ENCODE peak calls at places on chromosomes 4 and X, in eight cellular contexts. A is Peyer's patch, N is osteocyte, V is fibroblast of pulmonary artery, W is GM23338, E is nephron progenitor cell, L is WERI-Rb-1, F is GM06990. O is an unnamed sample.

GRCh38 chrX:37817579-37817978 is 29.8 kb downstream of the DYNLT3 start:
- DNase-seq in E (no peak), F (no peak), A (no peak), V (no peak), N (no peak), L (no peak), W (no peak), O (no peak)

GRCh38 chrX:42128020-42128419 is 204.7 kb upstream of the CASK start:
- DNase-seq in W (no peak), E (no peak), V (no peak), L (no peak), A (no peak), F (peak; percentile 10), N (no peak), O (peak; percentile 7)

GRCh38 chrX:105975382-105975781 is 63.1 kb downstream of the SERPINA7 start:
- DNase-seq in A (no peak), W (peak; percentile 23), V (peak; percentile 37), E (no peak), N (no peak), L (no peak), F (no peak), O (no peak)

GRCh38 chrX:79270401-79270800 is 96.7 kb downstream of the ITM2A start:
- DNase-seq in V (peak; percentile 8), E (peak; percentile 33), L (no peak), A (peak; percentile 89), F (peak; percentile 53), N (no peak), W (peak; percentile 46), O (peak; percentile 23)

GRCh38 chrX:55624403-55624802 is 1.2 kb downstream of the FOXR2 start:
- DNase-seq in A (no peak), F (no peak), V (no peak), N (no peak), E (no peak), W (no peak), L (no peak), O (no peak)

GRCh38 chr4:107577743-107578142 is 142.3 kb downstream of the PAPSS1 start:
- DNase-seq in F (no peak), A (no peak), E (no peak), V (no peak), W (no peak), N (no peak), L (no peak), O (no peak)

GRCh38 chrX:77572322-77572721 is 125.1 kb downstream of the FGF16 start:
- DNase-seq in A (no peak), E (no peak), N (no peak), W (no peak), L (no peak), V (peak; percentile 3), F (no peak), O (no peak)

GRCh38 chr4:72971572-72971971 is 97.9 kb downstream of the COX18 start:
- DNase-seq in F (no peak), V (peak; percentile 90), W (no peak), N (no peak), E (no peak), L (no peak), A (no peak), O (no peak)

GRCh38 chr4:185933078-185933581 is 121.1 kb upstream of the SORBS2 start:
- DNase-seq in E (no peak), W (no peak), N (no peak), A (no peak), V (peak; percentile 54), F (no peak), L (no peak), O (no peak)

GRCh38 chrX:138939038-138939437 is 227.5 kb upstream of the FGF13 start:
- DNase-seq in W (no peak), A (no peak), L (no peak), V (no peak), E (no peak), N (no peak), F (no peak), O (no peak)

GRCh38 chr4:99248714-99249113 is 29.7 kb upstream of the ADH6 start:
- DNase-seq in A (no peak), W (no peak), V (peak; percentile 18), N (no peak), E (no peak), F (no peak), L (no peak), O (no peak)

GRCh38 chr4:40367451-40367850 is 32.3 kb downstream of the CHRNA9 start:
- DNase-seq in E (no peak), W (no peak), A (no peak), F (no peak), N (no peak), V (peak; percentile 17), L (no peak), O (no peak)

GRCh38 chr4:83558693-83559092 is 22.8 kb downstream of the GPAT3 start:
- DNase-seq in W (no peak), L (no peak), A (no peak), E (no peak), V (no peak), N (no peak), F (no peak), O (no peak)

GRCh38 chr4:158865520-158866177 is 96.8 kb downstream of the FNIP2 start:
- DNase-seq in E (no peak), L (no peak), V (no peak), F (peak; percentile 26), N (no peak), A (no peak), W (no peak), O (peak; percentile 25)

GRCh38 chrX:69507500-69507789 is 3.3 kb downstream of the NALF2 start:
- DNase-seq in A (no peak), L (no peak), E (no peak), W (no peak), N (peak; percentile 44), V (no peak), F (no peak), O (no peak)

DNA sequence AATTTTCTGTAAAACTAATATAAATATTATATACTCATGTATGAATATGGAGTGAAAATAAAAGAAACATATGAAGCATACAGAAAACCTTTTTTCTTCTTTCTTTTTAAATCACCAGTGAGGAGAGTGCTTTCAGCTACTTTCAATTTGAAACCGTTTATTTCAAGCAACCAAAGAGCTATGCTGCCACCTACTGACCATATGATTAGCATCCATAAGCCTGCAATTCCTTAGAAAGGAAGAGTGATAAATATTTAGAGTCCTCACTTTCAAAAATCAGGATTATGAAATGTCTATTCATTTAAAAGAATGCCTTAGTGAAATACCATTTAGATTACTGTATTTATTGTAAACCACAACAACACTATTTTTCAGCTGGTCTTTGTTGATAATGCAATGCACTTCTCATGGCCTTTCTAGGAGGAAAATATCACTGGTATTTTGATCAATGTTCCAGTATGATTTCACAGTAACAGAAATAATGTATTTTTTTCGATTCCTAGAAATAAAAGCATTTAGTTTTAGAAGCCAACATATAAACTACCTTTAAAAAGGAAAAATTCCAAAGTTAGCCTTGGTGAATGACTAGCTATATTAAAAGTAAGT is 667.6 kb downstream of the PCDH18 start:
- DNase-seq in N (no peak), V (peak; percentile 93), A (no peak), L (peak; percentile 63), W (peak; percentile 89), E (peak; percentile 46), F (no peak), O (peak; percentile 23)
- TF ChIP-seq CTCF in N (peak; percentile 86), V (peak; percentile 80), A (peak; percentile 60), L (peak; percentile 54), W (peak; percentile 97), E (peak; percentile 85), F (peak; percentile 60), O (peak; percentile 86)

DNA sequence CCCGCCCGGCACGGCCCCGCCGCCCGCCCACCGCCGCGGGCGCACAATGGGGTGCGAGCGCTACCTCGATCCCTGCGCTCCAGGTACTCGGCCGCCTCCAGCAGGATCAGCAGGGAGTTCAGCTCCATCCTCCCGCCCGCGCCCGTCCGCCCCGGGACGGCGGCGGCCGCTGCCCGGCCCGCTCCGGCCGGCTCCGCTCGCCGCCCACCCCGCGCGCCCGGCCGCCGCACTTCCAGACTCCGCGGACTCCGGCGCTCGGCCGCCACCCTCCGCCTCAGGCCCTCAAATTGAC is at the start of gene MXD4:
- DNase-seq in N (no peak), A (no peak), E (no peak), L (no peak), V (no peak), W (no peak), F (no peak), O (no peak)
- TF ChIP-seq CTCF in N (no peak), A (no peak), E (no peak), L (no peak), V (no peak), W (no peak), F (no peak), O (no peak)

DNA sequence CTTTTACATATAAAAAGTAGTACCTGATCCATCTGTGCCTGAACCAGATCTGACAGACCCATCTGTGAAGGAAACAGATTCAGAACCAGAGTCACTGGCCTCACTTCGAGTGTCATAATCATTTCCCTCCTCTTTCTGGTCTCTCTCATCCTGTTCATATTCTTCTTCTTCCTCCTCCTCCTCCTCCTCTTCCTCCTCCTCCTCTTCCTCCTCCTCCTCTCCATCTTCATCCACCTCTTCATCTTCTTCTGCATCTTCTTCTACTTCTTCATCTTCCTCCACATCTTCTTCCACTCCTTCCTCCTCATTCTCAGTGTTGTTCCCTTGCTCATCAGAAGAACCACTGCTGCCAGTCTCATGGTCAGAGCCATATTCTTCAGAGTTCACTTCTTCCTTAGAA is 12.9 kb downstream of the YTHDC1 start:
- DNase-seq in A (no peak), L (no peak), F (no peak), V (no peak), W (no peak), E (no peak), N (no peak), O (no peak)
- TF ChIP-seq CTCF in A (no peak), L (no peak), F (no peak), V (no peak), W (no peak), E (no peak), N (no peak), O (no peak)

GRCh38 chr4:74624351-74625151 is 169.8 kb downstream of the BTC start:
- DNase-seq in F (no peak), N (no peak), V (peak; percentile 96), A (no peak), L (no peak), W (no peak), E (no peak), O (no peak)

GRCh38 chr4:74625981-74626380 is 168.3 kb downstream of the BTC start:
- DNase-seq in F (no peak), E (no peak), W (no peak), A (no peak), N (no peak), V (no peak), L (no peak), O (no peak)

GRCh38 chr4:74621616-74622015 is 172.7 kb downstream of the BTC start:
- DNase-seq in V (no peak), N (no peak), F (no peak), W (no peak), A (no peak), L (no peak), E (no peak), O (no peak)

GRCh38 chr4:74619931-74620702 is 174.2 kb downstream of the BTC start:
- DNase-seq in F (no peak), A (no peak), E (no peak), W (no peak), N (no peak), V (peak; percentile 70), L (no peak), O (no peak)

DNA sequence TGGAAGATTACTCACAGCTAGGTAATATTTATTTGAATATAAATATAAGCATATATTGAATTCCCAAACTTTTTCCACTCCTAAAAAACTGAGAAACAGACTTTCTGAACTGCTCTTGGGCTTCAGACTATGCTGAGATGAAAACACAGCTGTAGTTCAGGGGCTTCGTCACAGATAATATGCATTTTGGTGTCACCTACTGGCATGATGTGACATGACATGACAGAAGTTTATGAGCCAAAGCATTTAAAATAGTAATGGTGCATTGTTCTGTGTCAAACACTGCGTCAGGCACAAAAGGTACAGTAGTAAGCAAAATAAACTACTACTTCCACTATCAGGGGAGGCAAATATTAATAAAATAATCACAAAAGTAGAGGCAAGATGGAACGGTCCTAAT is 171.3 kb downstream of the BTC start:
- DNase-seq in F (no peak), L (peak; percentile 29), V (peak; percentile 84), E (peak; percentile 2), A (peak; percentile 62), N (no peak), W (peak; percentile 69), O (peak; percentile 10)
- TF ChIP-seq CTCF in F (peak; percentile 50), L (peak; percentile 62), V (peak; percentile 48), E (peak; percentile 35), A (peak; percentile 90), N (peak; percentile 55), W (peak; percentile 61), O (peak; percentile 39)